ENCODE peak calls at places on chromosomes 4 and X, in eight cellular contexts. One of them, this sample, is unnamed.
A peak's percentile ranks its signal among the peaks of the same experiment; 100 is the strongest.

GRCh38 chr4:137623013-137623412 is 90.7 kb upstream of the PCDH18 start:
- DNase-seq in adrenal gland: no peak
- DNase-seq in BJ: no peak
- DNase-seq in HepG2: peak; percentile 2
- DNase-seq in WTC11: no peak
- DNase-seq in IMR-90: no peak
- DNase-seq in testis: no peak
- DNase-seq in MM.1S: peak; percentile 57
- DNase-seq in this sample: no peak

GRCh38 chrX:118603981-118604380 is 108.4 kb downstream of the DOCK11 start:
- DNase-seq in MM.1S: peak; percentile 54
- DNase-seq in HepG2: peak; percentile 50
- DNase-seq in IMR-90: peak; percentile 61
- DNase-seq in adrenal gland: peak; percentile 38
- DNase-seq in testis: peak; percentile 43
- DNase-seq in BJ: no peak
- DNase-seq in WTC11: peak; percentile 41
- DNase-seq in this sample: peak; percentile 27

GRCh38 chr4:102387552-102388150 is 42.4 kb upstream of the SLC39A8 start:
- DNase-seq in IMR-90: no peak
- DNase-seq in testis: no peak
- DNase-seq in adrenal gland: no peak
- DNase-seq in BJ: no peak
- DNase-seq in WTC11: no peak
- DNase-seq in HepG2: no peak
- DNase-seq in MM.1S: no peak
- DNase-seq in this sample: no peak

GRCh38 chr4:15805583-15806517 is 27.7 kb downstream of the CD38 start:
- DNase-seq in HepG2: peak; percentile 53
- DNase-seq in testis: peak; percentile 63
- DNase-seq in WTC11: peak; percentile 28
- DNase-seq in MM.1S: peak; percentile 74
- DNase-seq in adrenal gland: peak; percentile 41
- DNase-seq in BJ: no peak
- DNase-seq in IMR-90: peak; percentile 63
- DNase-seq in this sample: peak; percentile 25

GRCh38 chr4:54228563-54229501 is at the start of gene PDGFRA:
- DNase-seq in BJ: peak; percentile 73
- DNase-seq in WTC11: peak; percentile 33
- DNase-seq in testis: peak; percentile 86
- DNase-seq in MM.1S: no peak
- DNase-seq in adrenal gland: peak; percentile 23
- DNase-seq in IMR-90: peak; percentile 94
- DNase-seq in HepG2: no peak
- DNase-seq in this sample: no peak

GRCh38 chrX:49039598-49040375 is 3.4 kb downstream of the TFE3 start:
- DNase-seq in testis: peak; percentile 69
- DNase-seq in HepG2: peak; percentile 82
- DNase-seq in BJ: peak; percentile 76
- DNase-seq in adrenal gland: peak; percentile 76
- DNase-seq in WTC11: peak; percentile 85
- DNase-seq in IMR-90: peak; percentile 94
- DNase-seq in MM.1S: peak; percentile 60
- DNase-seq in this sample: peak; percentile 87

GRCh38 chr4:159069922-159070321 is 33.0 kb upstream of the RAPGEF2 start:
- DNase-seq in adrenal gland: no peak
- DNase-seq in testis: no peak
- DNase-seq in HepG2: no peak
- DNase-seq in MM.1S: no peak
- DNase-seq in IMR-90: peak; percentile 58
- DNase-seq in BJ: peak; percentile 92
- DNase-seq in WTC11: no peak
- DNase-seq in this sample: no peak

GRCh38 chr4:177987896-177988295 is 545.7 kb upstream of the AGA start:
- DNase-seq in HepG2: no peak
- DNase-seq in IMR-90: no peak
- DNase-seq in adrenal gland: no peak
- DNase-seq in MM.1S: no peak
- DNase-seq in testis: no peak
- DNase-seq in BJ: no peak
- DNase-seq in WTC11: no peak
- DNase-seq in this sample: no peak

GRCh38 chrX:118802857-118803256 is 20.8 kb upstream of the ZCCHC12 start:
- DNase-seq in WTC11: no peak
- DNase-seq in MM.1S: no peak
- DNase-seq in adrenal gland: no peak
- DNase-seq in IMR-90: peak; percentile 35
- DNase-seq in HepG2: no peak
- DNase-seq in testis: no peak
- DNase-seq in BJ: no peak
- DNase-seq in this sample: no peak

GRCh38 chrX:45850775-45851433 is 650.2 kb upstream of the DIPK2B start:
- DNase-seq in adrenal gland: no peak
- DNase-seq in WTC11: peak; percentile 28
- DNase-seq in IMR-90: peak; percentile 28
- DNase-seq in testis: peak; percentile 15
- DNase-seq in BJ: no peak
- DNase-seq in HepG2: peak; percentile 6
- DNase-seq in MM.1S: peak; percentile 31
- DNase-seq in this sample: peak; percentile 8

GRCh38 chr4:128811571-128812359 is 2.3 kb downstream of the JADE1 start:
- DNase-seq in testis: peak; percentile 92
- DNase-seq in adrenal gland: peak; percentile 90
- DNase-seq in BJ: peak; percentile 45
- DNase-seq in MM.1S: peak; percentile 91
- DNase-seq in HepG2: peak; percentile 84
- DNase-seq in IMR-90: peak; percentile 90
- DNase-seq in WTC11: peak; percentile 90
- DNase-seq in this sample: peak; percentile 93

GRCh38 chr4:169070071-169070894 is 60.2 kb upstream of the CBR4 start:
- DNase-seq in HepG2: peak; percentile 35
- DNase-seq in testis: peak; percentile 58
- DNase-seq in MM.1S: no peak
- DNase-seq in WTC11: peak; percentile 54
- DNase-seq in adrenal gland: no peak
- DNase-seq in BJ: peak; percentile 77
- DNase-seq in IMR-90: peak; percentile 70
- DNase-seq in this sample: peak; percentile 39

GRCh38 chr4:55121246-55121645 is 4.1 kb downstream of the KDR start:
- DNase-seq in MM.1S: no peak
- DNase-seq in adrenal gland: no peak
- DNase-seq in BJ: no peak
- DNase-seq in testis: no peak
- DNase-seq in WTC11: no peak
- DNase-seq in HepG2: no peak
- DNase-seq in IMR-90: no peak
- DNase-seq in this sample: no peak

GRCh38 chrX:154484255-154485149 is 1.9 kb downstream of the UBL4A start:
- DNase-seq in HepG2: no peak
- DNase-seq in WTC11: no peak
- DNase-seq in adrenal gland: no peak
- DNase-seq in testis: no peak
- DNase-seq in MM.1S: no peak
- DNase-seq in BJ: no peak
- DNase-seq in IMR-90: no peak
- DNase-seq in this sample: no peak

GRCh38 chr4:130403221-130403620 is 1307.3 kb downstream of the C4orf33 start:
- DNase-seq in BJ: no peak
- DNase-seq in WTC11: no peak
- DNase-seq in adrenal gland: no peak
- DNase-seq in testis: no peak
- DNase-seq in MM.1S: no peak
- DNase-seq in IMR-90: no peak
- DNase-seq in HepG2: no peak
- DNase-seq in this sample: no peak

GRCh38 chr4:15912236-15912635 is 26.3 kb downstream of the FGFBP1 start:
- DNase-seq in BJ: no peak
- DNase-seq in testis: no peak
- DNase-seq in WTC11: no peak
- DNase-seq in HepG2: no peak
- DNase-seq in MM.1S: no peak
- DNase-seq in adrenal gland: no peak
- DNase-seq in IMR-90: no peak
- DNase-seq in this sample: no peak

DNA sequence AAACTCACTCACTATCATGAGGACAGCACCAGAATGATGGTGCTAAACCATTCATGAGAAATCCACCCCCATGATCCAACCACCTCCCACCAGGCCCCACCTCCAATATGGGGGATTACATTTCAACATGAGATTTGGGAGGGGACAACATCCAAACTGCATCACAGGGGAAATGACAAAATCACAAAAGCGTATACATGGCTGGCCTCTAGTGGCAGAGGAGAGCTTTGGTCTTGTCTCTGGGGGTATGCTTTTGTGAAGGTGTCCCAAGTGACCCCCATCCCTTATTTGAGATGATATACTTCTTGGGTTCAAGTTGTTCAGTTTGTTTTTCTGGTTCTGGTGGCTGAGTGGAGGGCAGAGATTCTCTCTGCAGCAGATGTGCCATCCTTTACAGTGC is 8.5 kb upstream of the SETD7 start:
- DNase-seq in MM.1S: no peak
- DNase-seq in testis: no peak
- DNase-seq in HepG2: no peak
- DNase-seq in IMR-90: no peak
- DNase-seq in WTC11: no peak
- DNase-seq in adrenal gland: no peak
- DNase-seq in BJ: no peak
- DNase-seq in this sample: no peak
- TF ChIP-seq CTCF in MM.1S: peak; percentile 11
- TF ChIP-seq CTCF in testis: no peak
- TF ChIP-seq CTCF in HepG2: peak; percentile 15
- TF ChIP-seq CTCF in IMR-90: no peak
- TF ChIP-seq CTCF in WTC11: no peak
- TF ChIP-seq CTCF in adrenal gland: no peak
- TF ChIP-seq CTCF in BJ: peak; percentile 25
- TF ChIP-seq CTCF in this sample: no peak

GRCh38 chrX:100587846-100588245 is 3.1 kb downstream of the TNMD start:
- DNase-seq in WTC11: no peak
- DNase-seq in BJ: no peak
- DNase-seq in MM.1S: no peak
- DNase-seq in testis: no peak
- DNase-seq in adrenal gland: no peak
- DNase-seq in IMR-90: no peak
- DNase-seq in HepG2: no peak
- DNase-seq in this sample: no peak

GRCh38 chrX:100591256-100592051 is 6.7 kb downstream of the TNMD start:
- DNase-seq in testis: no peak
- DNase-seq in adrenal gland: no peak
- DNase-seq in WTC11: no peak
- DNase-seq in BJ: no peak
- DNase-seq in IMR-90: no peak
- DNase-seq in HepG2: peak; percentile 40
- DNase-seq in MM.1S: no peak
- DNase-seq in this sample: no peak

GRCh38 chrX:100596601-100597000 is 11.9 kb downstream of the TNMD start:
- DNase-seq in BJ: no peak
- DNase-seq in testis: no peak
- DNase-seq in adrenal gland: no peak
- DNase-seq in WTC11: no peak
- DNase-seq in MM.1S: no peak
- DNase-seq in HepG2: no peak
- DNase-seq in IMR-90: no peak
- DNase-seq in this sample: no peak

GRCh38 chrX:100593142-100593541 is 8.4 kb downstream of the TNMD start:
- DNase-seq in HepG2: no peak
- DNase-seq in IMR-90: no peak
- DNase-seq in WTC11: no peak
- DNase-seq in MM.1S: no peak
- DNase-seq in testis: no peak
- DNase-seq in adrenal gland: no peak
- DNase-seq in BJ: no peak
- DNase-seq in this sample: no peak
- TF ChIP-seq CTCF in HepG2: no peak
- TF ChIP-seq CTCF in IMR-90: no peak
- TF ChIP-seq CTCF in WTC11: no peak
- TF ChIP-seq CTCF in MM.1S: no peak
- TF ChIP-seq CTCF in testis: no peak
- TF ChIP-seq CTCF in adrenal gland: no peak
- TF ChIP-seq CTCF in BJ: no peak
- TF ChIP-seq CTCF in this sample: no peak

GRCh38 chr4:39233114-39233513 is 50.8 kb downstream of the WDR19 start:
- DNase-seq in BJ: no peak
- DNase-seq in testis: no peak
- DNase-seq in WTC11: no peak
- DNase-seq in adrenal gland: no peak
- DNase-seq in MM.1S: no peak
- DNase-seq in IMR-90: no peak
- DNase-seq in HepG2: peak; percentile 39
- DNase-seq in this sample: no peak

GRCh38 chr4:39235701-39236100 is 53.4 kb downstream of the WDR19 start:
- DNase-seq in HepG2: no peak
- DNase-seq in BJ: no peak
- DNase-seq in testis: no peak
- DNase-seq in adrenal gland: no peak
- DNase-seq in IMR-90: no peak
- DNase-seq in MM.1S: no peak
- DNase-seq in WTC11: no peak
- DNase-seq in this sample: no peak

GRCh38 chr4:39235021-39235420 is 52.7 kb downstream of the WDR19 start:
- DNase-seq in WTC11: no peak
- DNase-seq in HepG2: peak; percentile 20
- DNase-seq in adrenal gland: no peak
- DNase-seq in IMR-90: no peak
- DNase-seq in BJ: no peak
- DNase-seq in MM.1S: no peak
- DNase-seq in testis: no peak
- DNase-seq in this sample: no peak

GRCh38 chr4:39233783-39234182 is 51.5 kb downstream of the WDR19 start:
- DNase-seq in MM.1S: no peak
- DNase-seq in adrenal gland: no peak
- DNase-seq in WTC11: no peak
- DNase-seq in BJ: no peak
- DNase-seq in IMR-90: no peak
- DNase-seq in testis: no peak
- DNase-seq in HepG2: peak; percentile 21
- DNase-seq in this sample: no peak

DNA sequence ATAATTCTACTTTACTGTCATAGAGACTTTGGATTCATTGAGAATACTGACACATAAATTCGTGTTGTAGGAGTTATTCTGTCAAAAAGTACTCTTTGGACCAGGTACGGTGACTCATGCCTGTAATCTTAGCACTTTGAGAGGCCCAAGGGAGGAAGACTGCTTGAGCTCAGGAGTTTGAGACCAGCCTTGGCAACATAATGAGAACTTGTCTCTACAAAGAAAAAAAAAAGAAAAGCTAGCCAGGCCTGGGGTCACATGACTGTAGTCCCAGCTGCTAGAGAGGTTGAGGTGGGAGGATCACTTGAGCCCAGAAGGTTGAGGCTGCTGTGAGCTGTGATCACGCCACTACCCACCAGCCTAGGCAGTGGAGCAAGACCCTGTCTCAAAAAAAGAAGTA is 54.9 kb downstream of the WDR19 start:
- DNase-seq in BJ: no peak
- DNase-seq in MM.1S: no peak
- DNase-seq in testis: no peak
- DNase-seq in IMR-90: no peak
- DNase-seq in adrenal gland: no peak
- DNase-seq in WTC11: no peak
- DNase-seq in HepG2: peak; percentile 55
- DNase-seq in this sample: no peak
- TF ChIP-seq CTCF in BJ: no peak
- TF ChIP-seq CTCF in MM.1S: no peak
- TF ChIP-seq CTCF in testis: no peak
- TF ChIP-seq CTCF in IMR-90: no peak
- TF ChIP-seq CTCF in adrenal gland: no peak
- TF ChIP-seq CTCF in WTC11: no peak
- TF ChIP-seq CTCF in HepG2: no peak
- TF ChIP-seq CTCF in this sample: no peak

GRCh38 chr4:84846985-84847384 is 119.5 kb downstream of the WDFY3 start:
- DNase-seq in HepG2: peak; percentile 9
- DNase-seq in IMR-90: no peak
- DNase-seq in MM.1S: no peak
- DNase-seq in adrenal gland: no peak
- DNase-seq in testis: no peak
- DNase-seq in BJ: no peak
- DNase-seq in WTC11: no peak
- DNase-seq in this sample: no peak
- TF ChIP-seq CTCF in HepG2: no peak
- TF ChIP-seq CTCF in IMR-90: no peak
- TF ChIP-seq CTCF in MM.1S: no peak
- TF ChIP-seq CTCF in adrenal gland: no peak
- TF ChIP-seq CTCF in testis: no peak
- TF ChIP-seq CTCF in BJ: no peak
- TF ChIP-seq CTCF in WTC11: no peak
- TF ChIP-seq CTCF in this sample: no peak

This sample was measured in thyroid gland.